ENCODE peak calls at places on chromosomes 16 and 17, in six cellular contexts. H, D, U, V, L and A are unnamed samples.
A peak's percentile ranks its signal among the peaks of the same experiment; 100 is the strongest.

GRCh38 chr16:27298132-27298531 is 15.6 kb upstream of the IL4R start:
- DNase-seq in V (no peak), H (no peak), U (no peak), L (no peak), D (no peak), A (no peak)

GRCh38 chr16:27405546-27406451 is 3.8 kb downstream of the IL21R start:
- DNase-seq in D (no peak), H (no peak), L (peak; percentile 20), U (peak; percentile 83), V (no peak), A (no peak)

GRCh38 chr17:33732116-33732515 is 439.0 kb upstream of the ASIC2 start:
- DNase-seq in D (no peak), U (no peak), L (no peak), V (no peak), H (no peak), A (no peak)

GRCh38 chr17:45096141-45096540 is 35.0 kb downstream of the NMT1 start:
- DNase-seq in D (peak; percentile 58), L (no peak), H (peak; percentile 49), V (no peak), U (no peak), A (peak; percentile 10)

GRCh38 chr17:40857535-40857934 is 9.5 kb downstream of the KRT12 start:
- DNase-seq in L (peak; percentile 5), V (no peak), U (no peak), D (no peak), H (peak; percentile 15), A (no peak)

GRCh38 chr16:28597692-28598261 is 927 bp upstream of the SULT1A2 start:
- DNase-seq in H (no peak), U (no peak), V (peak; percentile 84), D (no peak), L (no peak), A (peak; percentile 79)

GRCh38 chr17:44198721-44199552 is 747 bp downstream of the ATXN7L3 start:
- DNase-seq in D (peak; percentile 61), U (no peak), L (no peak), H (peak; percentile 76), V (peak; percentile 87), A (peak; percentile 73)

GRCh38 chr17:16428098-16428882 is 12.9 kb downstream of the TRPV2 start:
- DNase-seq in U (no peak), H (peak; percentile 76), V (peak; percentile 83), L (peak; percentile 27), D (peak; percentile 59), A (peak; percentile 87)

GRCh38 chr17:37043201-37043600 is 94.4 kb downstream of the AATF start:
- DNase-seq in V (no peak), U (no peak), L (no peak), D (peak; percentile 14), H (no peak), A (no peak)

GRCh38 chr16:84498859-84499620 is 5.4 kb downstream of the MEAK7 start:
- DNase-seq in L (no peak), D (no peak), H (no peak), U (no peak), V (peak; percentile 32), A (no peak)

GRCh38 chr16:30893082-30893743 is 664 bp downstream of the BCL7C start:
- DNase-seq in D (peak; percentile 16), U (no peak), V (peak; percentile 74), L (no peak), H (no peak), A (no peak)

GRCh38 chr16:25065899-25066298 is 45.6 kb upstream of the LCMT1 start:
- DNase-seq in H (no peak), L (no peak), D (no peak), V (no peak), U (no peak), A (no peak)

GRCh38 chr17:74490716-74491115 is 24.3 kb downstream of the CD300A start:
- DNase-seq in U (no peak), H (no peak), V (peak; percentile 23), L (no peak), D (no peak), A (no peak)

GRCh38 chr17:1485748-1486376 is 6.6 kb downstream of the MYO1C start:
- DNase-seq in L (peak; percentile 44), V (peak; percentile 87), U (no peak), D (peak; percentile 86), H (no peak), A (peak; percentile 15)

GRCh38 chr16:28258571-28258970 is 33.8 kb upstream of the SBK1 start:
- DNase-seq in D (no peak), L (peak; percentile 8), U (no peak), H (no peak), V (no peak), A (no peak)

GRCh38 chr17:70091005-70091568 is 16.1 kb downstream of the KCNJ16 start:
- DNase-seq in V (no peak), H (no peak), L (no peak), U (no peak), D (no peak), A (no peak)

GRCh38 chr16:71421911-71422310 is 19.9 kb downstream of the TLE7 start:
- DNase-seq in H (peak; percentile 40), U (no peak), L (no peak), V (peak; percentile 47), D (no peak), A (peak; percentile 47)

GRCh38 chr17:66593116-66593515 is 241.8 kb upstream of the CACNG5 start:
- DNase-seq in V (no peak), D (no peak), H (no peak), U (no peak), L (no peak), A (no peak)

GRCh38 chr17:82232876-82233785 is 4.3 kb downstream of the SLC16A3 start:
- DNase-seq in U (peak; percentile 90), H (no peak), L (no peak), D (no peak), V (no peak), A (no peak)

GRCh38 chr17:82235056-82235774 is 6.4 kb downstream of the SLC16A3 start:
- DNase-seq in H (no peak), V (peak; percentile 67), U (no peak), L (no peak), D (no peak), A (no peak)

GRCh38 chr17:82236142-82236971 is 7.5 kb downstream of the SLC16A3 start:
- DNase-seq in L (no peak), D (peak; percentile 64), H (peak; percentile 86), V (peak; percentile 85), U (peak; percentile 93), A (no peak)

GRCh38 chr17:82235775-82236141 is 6.9 kb downstream of the SLC16A3 start:
- DNase-seq in D (no peak), V (peak; percentile 76), L (no peak), H (peak; percentile 15), U (peak; percentile 91), A (no peak)

DNA sequence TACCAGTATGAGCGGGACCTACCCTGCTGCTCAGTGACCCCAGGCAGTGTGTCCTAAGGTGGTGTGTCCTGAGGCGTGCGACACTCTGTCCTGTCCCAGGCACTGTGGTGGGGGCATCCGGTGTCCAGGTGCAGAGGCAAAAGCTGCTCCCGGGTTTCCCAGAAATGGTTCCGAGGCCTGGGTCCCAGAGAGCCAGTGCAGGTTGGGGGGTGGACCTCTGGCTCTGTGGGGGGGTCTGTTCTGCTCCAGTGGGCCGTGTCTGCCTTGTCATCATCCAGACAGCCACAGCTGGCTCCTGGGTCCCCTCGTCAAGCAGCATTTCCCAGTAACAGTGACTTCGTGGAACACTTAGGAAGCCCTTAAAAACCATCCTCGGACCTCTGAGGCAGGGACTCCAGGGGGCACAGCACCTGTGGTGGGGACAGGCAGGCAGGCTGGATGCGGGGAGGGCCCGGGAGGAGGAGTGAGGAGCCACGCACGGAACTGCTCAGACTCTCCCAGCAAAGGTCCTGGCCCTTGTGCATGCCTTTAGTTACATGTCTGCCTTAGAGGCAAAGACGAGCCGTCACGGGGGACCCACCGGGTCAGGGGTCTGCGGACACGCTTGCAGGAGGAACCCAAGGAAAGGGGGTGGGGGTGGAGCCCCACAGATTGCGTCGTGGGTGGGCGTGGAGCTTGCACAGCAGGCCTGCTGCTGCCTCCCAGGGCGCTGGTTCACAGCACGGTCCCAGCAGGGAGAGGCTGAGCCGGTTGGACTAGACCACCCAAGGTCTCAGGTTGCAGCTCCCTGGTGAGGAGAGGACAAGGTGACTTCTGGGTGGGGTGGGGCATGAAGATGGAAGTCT is 5.6 kb downstream of the SLC16A3 start:
- DNase-seq in D (no peak), U (no peak), L (no peak), H (peak; percentile 29), V (no peak), A (no peak)
- H3K4me1 ChIP-seq in D (peaks cover 90% of the 10 kb centered on the region), U (peaks cover 95% of the 10 kb centered on the region), L (peaks cover 60% of the 10 kb centered on the region), H (peaks cover 19% of the 10 kb centered on the region), V (peaks cover 60% of the 10 kb centered on the region), A (peaks cover 22% of the 10 kb centered on the region)

DNA sequence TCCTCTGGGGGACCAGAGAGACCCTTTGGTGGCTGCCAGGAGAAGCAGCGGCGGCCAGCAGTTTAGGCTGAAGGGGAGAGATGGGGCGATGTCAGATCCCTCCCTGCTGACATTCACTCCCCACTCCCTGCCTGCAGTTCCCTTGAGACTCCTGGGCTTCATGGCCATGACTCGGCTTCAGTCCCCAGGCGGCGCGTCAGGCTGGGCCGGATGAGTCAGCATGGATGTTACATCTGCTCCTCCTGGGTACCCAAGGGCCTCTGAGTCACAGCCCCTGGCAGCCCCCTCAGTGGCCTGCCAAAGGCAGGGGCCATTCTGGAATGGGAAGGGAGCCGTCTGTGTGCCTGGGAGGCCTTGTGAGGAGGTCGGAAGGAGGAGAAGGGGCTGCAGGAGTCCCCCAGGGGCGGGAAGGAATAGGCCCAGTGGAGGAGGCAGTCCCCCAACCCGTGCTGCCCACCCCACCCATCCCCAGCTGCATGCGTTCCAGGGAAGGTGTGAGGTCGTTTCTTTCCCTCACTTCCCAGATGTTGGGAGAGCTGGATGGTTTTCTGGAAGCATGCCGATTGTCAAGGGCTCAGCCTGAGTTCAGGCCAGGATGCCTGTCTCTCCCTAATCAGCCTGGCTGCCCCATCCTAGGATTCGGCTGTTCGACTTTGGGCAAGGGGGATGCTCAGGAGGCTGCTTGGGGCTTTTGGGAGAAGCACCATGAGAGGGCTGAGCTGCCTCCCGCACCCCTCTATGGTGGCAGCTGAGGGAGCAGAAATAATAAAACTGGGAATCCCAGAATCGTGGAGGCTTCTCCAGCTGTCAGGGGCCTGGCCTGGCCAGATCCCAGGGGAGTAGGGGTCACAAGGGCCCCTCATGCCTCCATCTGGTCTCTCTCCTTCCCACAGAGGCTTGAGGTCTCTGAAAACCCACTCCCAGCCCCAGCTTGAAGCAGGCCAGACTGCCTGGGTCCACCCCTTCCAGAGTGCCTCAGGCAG is 9.7 kb downstream of the RHBDL3 start:
- DNase-seq in D (peak; percentile 88), H (peak; percentile 93), V (no peak), U (no peak), L (peak; percentile 80), A (no peak)
- H3K27me3 ChIP-seq in D (peaks cover 40% of the 10 kb centered on the region), H (no peaks in the 10 kb centered on the region), V (peaks cover 19% of the 10 kb centered on the region), U (peaks cover 37% of the 10 kb centered on the region), L (peaks cover 6% of the 10 kb centered on the region), A (peaks cover 13% of the 10 kb centered on the region)

GRCh38 chr16:53053967-53054669 is 673 bp upstream of the CHD9 start:
- DNase-seq in D (no peak), H (peak; percentile 24), L (no peak), V (peak; percentile 70), U (no peak), A (no peak)
- H3K9me3 ChIP-seq in D (no peaks in the 10 kb centered on the region), H (no peaks in the 10 kb centered on the region), L (no peaks in the 10 kb centered on the region), V (no peaks in the 10 kb centered on the region), U (no peaks in the 10 kb centered on the region), A (no peaks in the 10 kb centered on the region)

GRCh38 chr16:85800321-85800669 is 800 bp downstream of the COX4I1 start:
- DNase-seq in V (no peak), H (no peak), U (no peak), D (no peak), L (peak; percentile 15), A (no peak)

GRCh38 chr16:85798901-85799496 is 345 bp downstream of the EMC8 start:
- DNase-seq in D (peak; percentile 63), H (peak; percentile 37), U (no peak), V (peak; percentile 75), L (peak; percentile 16), A (no peak)

GRCh38 chr16:85799497-85800320 is at the start of the genes COX4I1 and EMC8:
- DNase-seq in V (peak; percentile 98), U (peak; percentile 97), H (peak; percentile 96), D (peak; percentile 96), L (peak; percentile 89), A (peak; percentile 96)

GRCh38 chr16:85796599-85796998 is 2.7 kb downstream of the EMC8 start:
- DNase-seq in D (no peak), V (no peak), H (no peak), L (no peak), U (no peak), A (no peak)

GRCh38 chr16:85798283-85798776 is 1.0 kb downstream of the EMC8 start:
- DNase-seq in D (no peak), U (no peak), L (peak; percentile 2), H (no peak), V (peak; percentile 20), A (no peak)
- H3K4me1 ChIP-seq in D (peaks cover 13% of the 10 kb centered on the region), U (peaks cover 63% of the 10 kb centered on the region), L (peaks cover 7% of the 10 kb centered on the region), H (no peaks in the 10 kb centered on the region), V (peaks cover 31% of the 10 kb centered on the region), A (peaks cover 19% of the 10 kb centered on the region)